ENCODE peak calls at places on chromosomes 6 and 20, in five cellular contexts. L is HCT116; C is globus pallidus; N is stimulated activated CD4-positive, alpha-beta T cell treated with anti-CD3 and anti-CD28 coated beads, Interleukin-12 subunit alpha, Interleukin-12 subunit beta, amount 100 ng/mL, for 48 hours; U is testis. R is an unnamed sample.

GRCh38 chr20:40958598-40958997 is 70.0 kb upstream of the TOP1 start:
- DNase-seq in L (no peak), C (no peak), N (no peak), U (no peak), R (no peak)

GRCh38 chr6:152461556-152461955 is 175.6 kb downstream of the SYNE1 start:
- DNase-seq in L (no peak), C (no peak), N (no peak), U (no peak), R (no peak)

GRCh38 chr6:45830441-45831139 is 185.1 kb downstream of the CLIC5 start:
- DNase-seq in L (no peak), C (no peak), N (peak), U (no peak), R (no peak)

GRCh38 chr6:15408008-15408407 is 162.1 kb downstream of the JARID2 start:
- DNase-seq in L (no peak), C (no peak), N (no peak), U (no peak), R (no peak)

GRCh38 chr6:81767163-81768000 is 14.9 kb upstream of the TENT5A start:
- DNase-seq in L (no peak), C (no peak), N (no peak), U (no peak), R (no peak)

GRCh38 chr6:45086685-45087084 is 241.4 kb upstream of the RUNX2 start:
- DNase-seq in L (no peak), C (no peak), N (no peak), U (no peak), R (no peak)

GRCh38 chr6:119493980-119494379 is 144.4 kb upstream of the MAN1A1 start:
- DNase-seq in L (no peak), C (no peak), N (no peak), U (no peak), R (no peak)

GRCh38 chr6:114364295-114364694 is 21.5 kb upstream of the HS3ST5 start:
- DNase-seq in L (no peak), C (no peak), N (no peak), U (no peak), R (no peak)

GRCh38 chr6:149024361-149024760 is 277.5 kb downstream of the UST start:
- DNase-seq in L (no peak), C (no peak), N (no peak), U (no peak), R (no peak)

GRCh38 chr6:108169801-108170606 is 4.2 kb downstream of the NR2E1 start:
- DNase-seq in L (no peak), C (no peak), N (no peak), U (no peak), R (no peak)

GRCh38 chr6:154352898-154353585 is 3.6 kb downstream of the IPCEF1 start:
- DNase-seq in L (no peak), C (no peak), N (peak), U (no peak), R (no peak)

GRCh38 chr6:37906121-37906520 is 86.6 kb downstream of the ZFAND3 start:
- DNase-seq in L (no peak), C (no peak), N (no peak), U (no peak), R (no peak)

GRCh38 chr6:72524011-72524645 is 97.7 kb upstream of the KCNQ5 start:
- DNase-seq in L (no peak), C (no peak), N (no peak), U (no peak), R (no peak)

GRCh38 chr6:10441004-10441654 is 26.3 kb upstream of the TFAP2A start:
- DNase-seq in L (peak), C (no peak), N (no peak), U (no peak), R (peak)

GRCh38 chr20:47541355-47541922 is 39.8 kb downstream of the NCOA3 start:
- DNase-seq in L (no peak), C (no peak), N (no peak), U (no peak), R (no peak)

GRCh38 chr6:145315982-145316600 is 419.2 kb downstream of the EPM2A start:
- DNase-seq in L (no peak), C (no peak), N (no peak), U (no peak), R (no peak)

GRCh38 chr6:149254241-149254640 is 63.3 kb upstream of the TAB2 start:
- DNase-seq in L (no peak), C (no peak), N (no peak), U (no peak), R (no peak)